ENCODE peak calls at places on chromosomes 2 and 18, in five cellular contexts. D, B, O, Q and R are unnamed samples.

GRCh38 chr2:19299522-19299921 is 58.9 kb downstream of the OSR1 start:
- DNase-seq in O (no peak), D (no peak), B (no peak), Q (no peak), R (no peak)

GRCh38 chr2:224008702-224009261 is 30.3 kb downstream of the SERPINE2 start:
- DNase-seq in O (no peak), D (peak; percentile 66), Q (no peak), B (no peak), R (no peak)

GRCh38 chr18:79788096-79789085 is 9.3 kb upstream of the KCNG2 start:
- DNase-seq in D (peak; percentile 49), B (peak; percentile 49), Q (no peak), O (no peak), R (no peak)

GRCh38 chr2:9166579-9167392 is 39.8 kb upstream of the ASAP2 start:
- DNase-seq in B (no peak), Q (no peak), D (no peak), O (no peak), R (no peak)

GRCh38 chr2:120783371-120783791 is 47.7 kb downstream of the GLI2 start:
- DNase-seq in D (peak; percentile 80), B (no peak), O (no peak), Q (no peak), R (no peak)

GRCh38 chr2:12009323-12009905 is 263.0 kb downstream of the LPIN1 start:
- DNase-seq in B (no peak), D (no peak), O (no peak), Q (no peak), R (no peak)

GRCh38 chr2:28453396-28453795 is 42.5 kb upstream of the PLB1 start:
- DNase-seq in B (no peak), O (no peak), D (no peak), Q (no peak), R (no peak)

GRCh38 chr2:162074937-162075688 is 1.1 kb upstream of the DPP4 start:
- DNase-seq in B (no peak), Q (no peak), O (no peak), D (no peak), R (no peak)

GRCh38 chr2:172038604-172039003 is 38.9 kb downstream of the METAP1D start:
- DNase-seq in Q (no peak), O (no peak), B (no peak), D (no peak), R (peak; percentile 21)

GRCh38 chr2:150630587-150631235 is 143.2 kb upstream of the RND3 start:
- DNase-seq in B (peak; percentile 55), Q (no peak), O (no peak), D (peak; percentile 54), R (no peak)

GRCh38 chr2:165475270-165476004 is 5.9 kb downstream of the CSRNP3 start:
- DNase-seq in Q (no peak), O (no peak), B (no peak), D (no peak), R (no peak)

GRCh38 chr2:80256396-80257167 is 48.0 kb downstream of the LRRTM1 start:
- DNase-seq in Q (no peak), D (peak; percentile 55), O (no peak), B (no peak), R (no peak)

GRCh38 chr2:11043245-11043644 is 112.0 kb upstream of the SLC66A3 start:
- DNase-seq in Q (no peak), B (no peak), D (no peak), O (no peak), R (no peak)

GRCh38 chr2:203659650-203660049 is 46.8 kb upstream of the CD28 start:
- DNase-seq in O (peak; percentile 62), B (no peak), Q (no peak), D (no peak), R (no peak)

GRCh38 chr2:96773922-96774321 is 13.2 kb downstream of the CNNM4 start:
- DNase-seq in Q (no peak), O (no peak), B (no peak), D (no peak), R (no peak)

GRCh38 chr2:241946306-241947003 is 76.9 kb downstream of the RTP5 start:
- DNase-seq in D (no peak), Q (no peak), O (no peak), B (peak; percentile 12), R (no peak)

GRCh38 chr2:191679818-191680600 is 2.1 kb downstream of the NABP1 start:
- DNase-seq in Q (no peak), D (no peak), B (no peak), O (no peak), R (no peak)

GRCh38 chr2:172280820-172281454 is 146.4 kb upstream of the ITGA6 start:
- DNase-seq in B (no peak), Q (no peak), D (no peak), O (peak; percentile 56), R (no peak)

GRCh38 chr2:83055338-83056010 is 1403.6 kb downstream of the SUCLG1 start:
- DNase-seq in D (no peak), O (no peak), B (no peak), Q (no peak), R (peak; percentile 77)

GRCh38 chr2:28348149-28348567 is 44.5 kb upstream of the FOSL2 start:
- DNase-seq in Q (peak; percentile 67), B (peak; percentile 58), D (no peak), O (no peak), R (no peak)

GRCh38 chr2:101638817-101639605 is 58.5 kb upstream of the MAP4K4 start:
- DNase-seq in O (no peak), B (no peak), D (no peak), Q (no peak), R (no peak)

GRCh38 chr2:232901711-232902578 is 31.9 kb downstream of the SNORC start:
- DNase-seq in Q (no peak), D (no peak), O (no peak), B (no peak), R (peak; percentile 78)

GRCh38 chr18:3623769-3624545 is 174.0 kb downstream of the TGIF1 start:
- DNase-seq in Q (peak; percentile 87), D (peak; percentile 93), O (peak; percentile 64), B (peak; percentile 96), R (peak; percentile 93)

GRCh38 chr2:160087854-160088745 is 25.7 kb upstream of the PLA2R1 start:
- DNase-seq in D (peak; percentile 20), B (no peak), O (no peak), Q (no peak), R (no peak)

GRCh38 chr2:129829577-129829976 is 149.9 kb upstream of the RAB6C start:
- DNase-seq in D (no peak), O (no peak), B (no peak), Q (no peak), R (no peak)

GRCh38 chr2:79952561-79952960 is 352.0 kb downstream of the LRRTM1 start:
- DNase-seq in O (no peak), B (no peak), Q (no peak), D (no peak), R (no peak)

GRCh38 chr18:22559414-22560282 is 141.9 kb upstream of the CTAGE1 start:
- DNase-seq in Q (peak; percentile 93), B (peak; percentile 79), D (peak; percentile 79), O (peak; percentile 80), R (no peak)

GRCh38 chr2:62423235-62423634 is 82.8 kb downstream of the TMEM17 start:
- DNase-seq in D (peak; percentile 31), O (no peak), Q (no peak), B (no peak), R (no peak)

GRCh38 chr2:130834923-130835765 is 1.6 kb upstream of the ARHGEF4 start:
- DNase-seq in B (peak; percentile 34), Q (no peak), D (peak; percentile 5), O (no peak), R (no peak)

GRCh38 chr18:49167084-49167483 is 216.3 kb upstream of the SMAD7 start:
- DNase-seq in B (no peak), Q (no peak), D (no peak), O (no peak), R (no peak)

GRCh38 chr18:49170925-49171509 is 220.3 kb upstream of the SMAD7 start:
- DNase-seq in Q (no peak), O (no peak), B (no peak), D (no peak), R (no peak)

GRCh38 chr18:49170145-49170544 is 219.4 kb upstream of the SMAD7 start:
- DNase-seq in Q (no peak), B (no peak), O (no peak), D (no peak), R (no peak)

GRCh38 chr18:49168281-49168680 is 217.5 kb upstream of the SMAD7 start:
- DNase-seq in B (no peak), Q (no peak), D (no peak), O (no peak), R (no peak)

GRCh38 chr18:49168970-49169619 is 218.3 kb upstream of the SMAD7 start:
- DNase-seq in B (no peak), O (no peak), D (no peak), Q (no peak), R (no peak)
- H3K4me3 ChIP-seq in B (no peak overlapping the region), O (no peak overlapping the region), D (no peak overlapping the region), Q (no peak overlapping the region), R (no peak overlapping the region)

DNA sequence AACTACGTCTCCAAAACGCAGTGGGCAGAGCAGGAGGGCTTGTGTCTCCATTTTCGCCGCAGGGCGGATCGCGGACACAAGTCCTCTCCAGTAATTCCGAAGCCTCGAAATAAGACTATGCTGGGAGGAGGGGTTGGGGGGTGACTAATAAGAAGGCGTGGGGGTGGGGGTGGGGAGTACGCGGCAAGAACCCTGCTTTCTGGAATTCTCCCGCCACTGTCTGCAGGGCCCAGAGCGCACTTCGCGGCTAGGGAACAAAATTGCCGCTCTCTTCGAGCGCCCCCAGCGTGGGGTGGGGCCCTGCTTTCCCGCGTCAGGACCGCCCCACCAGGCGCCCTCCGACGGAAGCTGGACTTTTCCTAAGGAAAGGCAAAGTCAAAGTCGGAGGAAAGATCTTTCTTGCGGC is 12.0 kb downstream of the NR4A2 start:
- DNase-seq in O (peak; percentile 30), B (peak; percentile 55), Q (peak; percentile 69), D (peak; percentile 57), R (no peak)
- H3K4me3 ChIP-seq in O (peak overlapping the region; percentile 63), B (peak overlapping the region; percentile 34), Q (peak overlapping the region; percentile 41), D (peak overlapping the region; percentile 36), R (peak overlapping the region; percentile 40)

DNA sequence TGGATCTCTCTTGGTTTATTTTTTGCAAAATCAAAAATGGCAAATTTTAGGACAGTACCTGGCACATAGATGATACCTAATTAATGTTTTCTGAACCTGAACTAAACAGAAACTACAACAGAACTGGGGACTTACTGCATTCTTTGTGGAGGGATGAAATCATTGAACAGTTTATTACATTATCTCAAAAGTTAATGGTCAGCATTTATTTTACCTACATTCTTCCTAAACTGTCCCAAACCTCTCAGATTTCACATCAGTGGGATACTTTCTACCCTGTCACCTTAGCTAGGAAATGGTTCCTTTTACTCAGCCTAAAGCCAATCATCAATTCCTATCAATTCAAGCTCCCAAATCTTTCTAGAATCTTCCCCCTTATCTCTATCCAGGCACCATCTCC is 10.3 kb downstream of the NIF3L1 start:
- DNase-seq in Q (no peak), O (no peak), D (no peak), B (no peak), R (no peak)
- H3K4me3 ChIP-seq in Q (no peak overlapping the region), O (no peak overlapping the region), D (no peak overlapping the region), B (no peak overlapping the region), R (no peak overlapping the region)

DNA sequence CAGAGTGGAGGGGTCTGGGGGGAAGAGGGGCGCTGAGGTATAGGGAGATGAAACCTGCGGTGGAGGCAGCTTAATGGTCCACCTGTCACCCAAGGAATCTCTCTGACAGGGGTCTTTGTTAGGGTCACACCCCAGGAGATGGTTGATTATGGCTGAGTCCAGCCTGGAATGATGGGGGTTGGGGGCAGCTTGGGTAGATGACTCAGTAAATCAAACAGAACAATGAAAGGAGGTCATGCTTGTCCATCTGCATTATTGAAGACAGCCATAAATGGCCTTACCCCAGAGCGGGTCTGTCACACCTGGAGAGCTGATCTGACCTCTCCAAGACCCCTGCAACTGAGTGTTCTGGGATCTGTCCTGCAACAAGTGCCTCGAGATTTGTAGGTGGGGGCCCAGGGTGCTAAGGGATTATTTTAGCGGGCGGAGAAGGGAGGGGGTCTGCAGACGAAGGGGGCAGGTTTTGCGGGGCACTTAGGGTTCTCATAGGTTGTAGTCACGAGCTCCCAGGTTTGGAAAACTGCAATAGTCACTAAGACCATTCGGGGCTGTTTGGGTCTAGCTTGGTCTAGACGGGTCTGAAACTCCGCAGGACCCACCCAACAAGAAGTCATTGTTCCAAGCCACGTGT is 784 bp upstream of the IGFBP2 start:
- DNase-seq in Q (no peak), O (no peak), D (peak; percentile 16), B (no peak), R (no peak)
- H3K4me3 ChIP-seq in Q (no peak overlapping the region), O (peak overlapping the region; percentile 88), D (peak overlapping the region; percentile 53), B (peak overlapping the region; percentile 41), R (peak overlapping the region; percentile 50)